ENCODE peak calls at places on chromosomes 4 and X, in ten cellular contexts. Z is fibroblast of lung, O is NT2/D1, V is heart left ventricle, I is cerebellar cortex, J is HEK293T, U is coronary artery, A is T-cell, S is amygdala, N is posterior cingulate gyrus. G is an unnamed sample.

GRCh38 chr4:5995901-5996623 is 22.2 kb downstream of the C4orf50 start:
- DNase-seq in Z (no peak), O (no peak), V (no peak), I (no peak), J (no peak), U (peak; percentile 57), A (no peak), S (no peak), N (no peak), G (no peak)

GRCh38 chr4:147963839-147964238 is 232.0 kb downstream of the ARHGAP10 start:
- DNase-seq in Z (peak; percentile 18), O (no peak), V (no peak), I (no peak), J (no peak), U (no peak), A (no peak), S (no peak), N (no peak), G (no peak)

GRCh38 chr4:20666471-20666870 is 33.8 kb upstream of the PACRGL start:
- DNase-seq in Z (no peak), O (no peak), V (no peak), I (no peak), J (no peak), U (no peak), A (no peak), S (no peak), N (no peak), G (no peak)

GRCh38 chr4:81531410-81531809 is 59.7 kb upstream of the RASGEF1B start:
- DNase-seq in Z (no peak), O (no peak), V (no peak), I (no peak), J (no peak), U (no peak), A (no peak), S (no peak), N (no peak), G (no peak)

GRCh38 chrX:105564536-105564935 is 257.8 kb upstream of the NRK start:
- DNase-seq in Z (peak; percentile 92), O (no peak), V (no peak), I (no peak), J (no peak), U (no peak), A (no peak), S (no peak), N (no peak), G (peak; percentile 85)

GRCh38 chrX:147877726-147878125 is 34.0 kb upstream of the FMR1 start:
- DNase-seq in Z (no peak), O (no peak), V (no peak), I (no peak), J (no peak), U (no peak), A (no peak), S (no peak), N (no peak), G (no peak)

GRCh38 chr4:145178740-145179139 is 1.6 kb downstream of the OTUD4 start:
- DNase-seq in Z (no peak), O (no peak), V (no peak), I (peak; percentile 13), J (no peak), U (no peak), A (no peak), S (no peak), N (no peak), G (no peak)

GRCh38 chrX:7055386-7056137 is 92.0 kb upstream of the STS start:
- DNase-seq in Z (no peak), O (no peak), V (no peak), I (no peak), J (no peak), U (no peak), A (no peak), S (no peak), N (no peak), G (no peak)

GRCh38 chr4:148299337-148299736 is 142.9 kb downstream of the NR3C2 start:
- DNase-seq in Z (no peak), O (no peak), V (no peak), I (no peak), J (no peak), U (no peak), A (no peak), S (no peak), N (no peak), G (no peak)

GRCh38 chr4:76948441-76949292 is 885 bp upstream of the SEPTIN11 start:
- DNase-seq in Z (peak; percentile 75), O (peak; percentile 40), V (peak; percentile 75), I (peak; percentile 74), J (peak; percentile 69), U (peak; percentile 91), A (peak; percentile 61), S (peak; percentile 78), N (peak; percentile 71), G (peak; percentile 60)

GRCh38 chr4:24878256-24879016 is 34.4 kb downstream of the CCDC149 start:
- DNase-seq in Z (no peak), O (no peak), V (no peak), I (no peak), J (no peak), U (no peak), A (no peak), S (no peak), N (no peak), G (no peak)

GRCh38 chrX:136586386-136586785 is 54.4 kb downstream of the VGLL1 start:
- DNase-seq in Z (no peak), O (no peak), V (no peak), I (no peak), J (no peak), U (no peak), A (peak; percentile 29), S (no peak), N (no peak), G (no peak)

GRCh38 chr4:4942658-4943057 is 76.6 kb downstream of the CYTL1 start:
- DNase-seq in Z (no peak), O (no peak), V (no peak), I (no peak), J (no peak), U (no peak), A (no peak), S (no peak), N (no peak), G (no peak)

GRCh38 chrX:22577181-22577580 is 304.5 kb downstream of the CBLL2 start:
- DNase-seq in Z (peak; percentile 56), O (no peak), V (no peak), I (no peak), J (no peak), U (no peak), A (no peak), S (no peak), N (no peak), G (no peak)

GRCh38 chrX:66601522-66601921 is 37.4 kb downstream of the EDA2R start:
- DNase-seq in Z (no peak), O (no peak), V (no peak), I (no peak), J (no peak), U (no peak), A (no peak), S (no peak), N (no peak), G (no peak)

GRCh38 chr4:13355036-13355910 is 128.9 kb downstream of the RAB28 start:
- DNase-seq in Z (peak; percentile 89), O (no peak), V (no peak), I (no peak), J (no peak), U (no peak), A (no peak), S (no peak), N (no peak), G (no peak)

GRCh38 chr4:51895158-51895557 is 52.2 kb downstream of the DCUN1D4 start:
- DNase-seq in Z (no peak), O (no peak), V (no peak), I (no peak), J (no peak), U (no peak), A (no peak), S (no peak), N (no peak), G (peak; percentile 21)

GRCh38 chr4:56788081-56788480 is 33.4 kb downstream of the SPINK2 start:
- DNase-seq in Z (no peak), O (no peak), V (no peak), I (no peak), J (no peak), U (no peak), A (no peak), S (no peak), N (no peak), G (no peak)

GRCh38 chr4:122930877-122931276 is 8.5 kb upstream of the NUDT6 start:
- DNase-seq in Z (peak; percentile 59), O (no peak), V (no peak), I (peak; percentile 13), J (no peak), U (no peak), A (no peak), S (no peak), N (no peak), G (no peak)

GRCh38 chrX:106144755-106145639 is 23.1 kb upstream of the PWWP3B start:
- DNase-seq in Z (no peak), O (no peak), V (peak; percentile 51), I (no peak), J (no peak), U (no peak), A (no peak), S (no peak), N (no peak), G (no peak)

GRCh38 chr4:35541146-35541887 is 703.0 kb downstream of the ARAP2 start:
- DNase-seq in Z (no peak), O (no peak), V (no peak), I (no peak), J (no peak), U (no peak), A (no peak), S (no peak), N (no peak), G (no peak)

GRCh38 chr4:148053298-148054003 is 321.6 kb downstream of the ARHGAP10 start:
- DNase-seq in Z (peak; percentile 46), O (no peak), V (no peak), I (no peak), J (no peak), U (no peak), A (no peak), S (no peak), N (no peak), G (no peak)

GRCh38 chr4:153643406-153644016 is 40.6 kb upstream of the TLR2 start:
- DNase-seq in Z (peak; percentile 60), O (no peak), V (no peak), I (peak; percentile 26), J (peak; percentile 49), U (no peak), A (no peak), S (no peak), N (no peak), G (peak; percentile 60)

GRCh38 chrX:13087322-13088154 is 43.1 kb upstream of the FAM9C start:
- DNase-seq in Z (no peak), O (no peak), V (no peak), I (no peak), J (no peak), U (no peak), A (peak; percentile 59), S (no peak), N (no peak), G (no peak)

GRCh38 chr4:43132010-43132582 is 239.6 kb downstream of the GRXCR1 start:
- DNase-seq in Z (peak; percentile 78), O (peak; percentile 18), V (no peak), I (peak; percentile 88), J (peak; percentile 58), U (no peak), A (no peak), S (peak; percentile 5), N (peak; percentile 80), G (peak; percentile 18)